ENCODE peak calls at places on chromosome 16, in ten cellular contexts. X is caudate nucleus; Y is left cardiac atrium; W is stimulated activated naive CD4-positive, alpha-beta T cell; R is sigmoid colon; O is H54; P is anterior cingulate cortex; N is activated CD4-positive, alpha-beta T cell treated with anti-CD3 and anti-CD28 coated beads, Interleukin-2, amount 10 ng/mL, durations not matched to agents 24 days and 14 days; A is NCI-H1092; F is HS-5. G is an unnamed sample.

GRCh38 chr16:49472598-49472997 is 99.0 kb downstream of the C16orf78 start:
- DNase-seq in X (no peak), Y (no peak), W (no peak), R (peak; percentile 40), O (no peak), P (no peak), N (no peak), A (peak; percentile 76), F (no peak), G (no peak)

GRCh38 chr16:4675864-4676786 is 17.2 kb upstream of the NUDT16L1 start:
- DNase-seq in X (no peak), Y (no peak), W (peak; percentile 44), R (no peak), O (no peak), P (no peak), N (peak; percentile 93), A (no peak), F (no peak), G (no peak)

GRCh38 chr16:22687031-22687530 is 126.9 kb upstream of the HS3ST2 start:
- DNase-seq in X (no peak), Y (no peak), W (no peak), R (no peak), O (no peak), P (no peak), N (no peak), A (no peak), F (no peak), G (no peak)

GRCh38 chr16:83713597-83713996 is 94.2 kb upstream of the HSBP1 start:
- DNase-seq in X (no peak), Y (no peak), W (no peak), R (no peak), O (no peak), P (no peak), N (peak; percentile 56), A (no peak), F (no peak), G (no peak)

GRCh38 chr16:50390914-50391700 is 22.3 kb upstream of the BRD7 start:
- DNase-seq in X (no peak), Y (no peak), W (no peak), R (no peak), O (no peak), P (no peak), N (no peak), A (no peak), F (no peak), G (no peak)

GRCh38 chr16:31568577-31569359 is 41.1 kb downstream of the AHSP start:
- DNase-seq in X (no peak), Y (peak; percentile 40), W (no peak), R (no peak), O (no peak), P (no peak), N (no peak), A (no peak), F (no peak), G (no peak)

GRCh38 chr16:73418746-73419145 is 370.8 kb upstream of the ZFHX3 start:
- DNase-seq in X (no peak), Y (no peak), W (no peak), R (no peak), O (no peak), P (no peak), N (no peak), A (no peak), F (no peak), G (no peak)

GRCh38 chr16:50572700-50573099 is 24.5 kb downstream of the NKD1 start:
- DNase-seq in X (no peak), Y (no peak), W (no peak), R (no peak), O (no peak), P (no peak), N (no peak), A (no peak), F (no peak), G (no peak)

GRCh38 chr16:4646773-4647660 is 22.4 kb downstream of the MGRN1 start:
- DNase-seq in X (no peak), Y (no peak), W (peak; percentile 16), R (no peak), O (no peak), P (no peak), N (peak; percentile 64), A (no peak), F (no peak), G (no peak)

GRCh38 chr16:85372627-85373372 is 240.3 kb upstream of the GSE1 start:
- DNase-seq in X (no peak), Y (peak; percentile 54), W (no peak), R (peak; percentile 83), O (peak; percentile 81), P (no peak), N (peak; percentile 66), A (no peak), F (peak; percentile 34), G (no peak)

GRCh38 chr16:1351582-1352362 is at the start of the genes GNPTG and TSR3:
- DNase-seq in X (peak; percentile 45), Y (peak; percentile 90), W (peak; percentile 81), R (peak; percentile 93), O (peak; percentile 97), P (peak; percentile 67), N (peak; percentile 98), A (peak; percentile 86), F (peak; percentile 31), G (peak; percentile 96)

GRCh38 chr16:68800257-68800875 is 43.0 kb upstream of the TANGO6 start:
- DNase-seq in X (peak; percentile 28), Y (peak; percentile 31), W (no peak), R (peak; percentile 71), O (peak; percentile 59), P (peak; percentile 35), N (peak; percentile 87), A (peak; percentile 29), F (peak; percentile 57), G (peak; percentile 73)

G was measured in GM13976.